ENCODE peak calls at places on chromosomes 5 and 9, in four cellular contexts. R is A673, U is astrocyte of the spinal cord, V is tibial artery. Z is an unnamed sample.

GRCh38 chr9:135210676-135211523 is 123.4 kb downstream of the OLFM1 start:
- DNase-seq in U (no peak), V (peak), R (no peak), Z (no peak)

GRCh38 chr9:124551472-124552339 is 44.5 kb upstream of the NR5A1 start:
- DNase-seq in V (no peak), U (peak), R (peak), Z (no peak)

GRCh38 chr5:16616536-16617271 is at the start of gene RETREG1:
- DNase-seq in R (peak), U (peak), V (peak), Z (no peak)

GRCh38 chr5:130268489-130268888 is 364.2 kb downstream of the CHSY3 start:
- DNase-seq in U (no peak), R (no peak), V (no peak), Z (no peak)

GRCh38 chr9:86500667-86501435 is 146.6 kb upstream of the TUT7 start:
- DNase-seq in V (no peak), U (peak), R (no peak), Z (no peak)

GRCh38 chr9:133641861-133642595 is 5.9 kb downstream of the DBH start:
- DNase-seq in V (no peak), R (no peak), U (no peak), Z (no peak)

GRCh38 chr9:76333319-76333880 is 60.8 kb downstream of the RFK start:
- DNase-seq in R (no peak), U (no peak), V (no peak), Z (no peak)

GRCh38 chr5:107672212-107673105 is 1.7 kb upstream of the EFNA5 start:
- DNase-seq in R (peak), U (peak), V (peak), Z (peak)

GRCh38 chr5:32261198-32261597 is 51.5 kb downstream of the MTMR12 start:
- DNase-seq in U (no peak), R (no peak), V (no peak), Z (no peak)

GRCh38 chr5:35924950-35925722 is 13.3 kb downstream of the CAPSL start:
- DNase-seq in V (no peak), R (peak), U (peak), Z (no peak)

GRCh38 chr9:292915-293314 is 78.2 kb downstream of the DOCK8 start:
- DNase-seq in R (no peak), U (no peak), V (no peak), Z (no peak)
- TF ChIP-seq CTCF in R (no peak), U (no peak), V (no peak), Z (no peak)

GRCh38 chr5:168314735-168315411 is 23.4 kb downstream of the WWC1 start:
- DNase-seq in U (peak), R (no peak), V (no peak), Z (no peak)
- TF ChIP-seq CTCF in U (no peak), R (no peak), V (no peak), Z (no peak)

DNA sequence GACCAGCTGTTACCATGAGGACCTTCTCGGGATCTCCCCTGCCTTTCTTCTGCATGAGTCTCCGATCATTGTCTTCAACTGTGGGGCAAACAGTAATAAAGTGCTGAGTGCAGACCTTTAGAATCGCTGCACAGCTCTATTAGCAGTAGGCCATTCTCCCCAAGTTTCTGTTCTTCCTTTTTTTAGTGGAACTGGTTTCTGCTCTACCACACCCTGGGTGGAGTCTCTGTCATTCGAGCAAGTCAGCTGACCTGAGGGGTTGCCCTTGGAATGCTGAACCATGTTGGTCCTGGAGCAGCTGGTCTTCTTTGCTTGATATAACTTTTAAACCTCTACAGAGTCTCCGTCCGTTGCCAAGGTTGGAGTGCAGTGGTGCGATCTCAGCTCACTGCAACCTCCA is 33.4 kb upstream of the GNPDA1 start:
- DNase-seq in U (no peak), R (no peak), V (peak), Z (no peak)
- TF ChIP-seq CTCF in U (no peak), R (no peak), V (no peak), Z (no peak)

DNA sequence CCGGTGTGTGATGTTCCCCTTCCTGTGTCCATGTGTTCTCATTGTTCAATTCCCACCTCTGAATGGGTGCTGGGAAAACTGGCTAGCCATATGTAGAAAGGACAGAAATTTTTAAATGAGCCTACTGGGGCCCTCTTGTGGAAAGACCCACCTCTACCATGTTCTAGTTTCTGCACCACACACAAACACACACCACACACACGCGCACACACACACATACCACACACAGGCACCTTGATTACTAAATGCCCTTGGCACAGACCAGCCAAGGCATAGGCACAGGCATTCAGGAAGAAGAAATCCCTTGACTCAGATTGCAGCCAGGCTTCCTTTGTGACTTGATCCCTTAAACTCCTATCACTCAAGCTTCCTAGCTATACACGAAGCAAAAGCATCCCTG is 60.5 kb downstream of the SIL1 start:
- DNase-seq in R (peak), V (no peak), U (peak), Z (no peak)
- TF ChIP-seq CTCF in R (peak), V (no peak), U (peak), Z (no peak)

GRCh38 chr9:109317979-109318671 is 2.7 kb downstream of the EPB41L4B start:
- DNase-seq in V (no peak), R (no peak), U (no peak), Z (no peak)

GRCh38 chr9:109317311-109317978 is 3.4 kb downstream of the EPB41L4B start:
- DNase-seq in R (no peak), U (no peak), V (no peak), Z (no peak)

GRCh38 chr9:109314011-109314531 is 6.8 kb downstream of the EPB41L4B start:
- DNase-seq in R (no peak), U (no peak), V (no peak), Z (no peak)

GRCh38 chr9:109315480-109315879 is 5.4 kb downstream of the EPB41L4B start:
- DNase-seq in V (no peak), U (no peak), R (no peak), Z (no peak)

DNA sequence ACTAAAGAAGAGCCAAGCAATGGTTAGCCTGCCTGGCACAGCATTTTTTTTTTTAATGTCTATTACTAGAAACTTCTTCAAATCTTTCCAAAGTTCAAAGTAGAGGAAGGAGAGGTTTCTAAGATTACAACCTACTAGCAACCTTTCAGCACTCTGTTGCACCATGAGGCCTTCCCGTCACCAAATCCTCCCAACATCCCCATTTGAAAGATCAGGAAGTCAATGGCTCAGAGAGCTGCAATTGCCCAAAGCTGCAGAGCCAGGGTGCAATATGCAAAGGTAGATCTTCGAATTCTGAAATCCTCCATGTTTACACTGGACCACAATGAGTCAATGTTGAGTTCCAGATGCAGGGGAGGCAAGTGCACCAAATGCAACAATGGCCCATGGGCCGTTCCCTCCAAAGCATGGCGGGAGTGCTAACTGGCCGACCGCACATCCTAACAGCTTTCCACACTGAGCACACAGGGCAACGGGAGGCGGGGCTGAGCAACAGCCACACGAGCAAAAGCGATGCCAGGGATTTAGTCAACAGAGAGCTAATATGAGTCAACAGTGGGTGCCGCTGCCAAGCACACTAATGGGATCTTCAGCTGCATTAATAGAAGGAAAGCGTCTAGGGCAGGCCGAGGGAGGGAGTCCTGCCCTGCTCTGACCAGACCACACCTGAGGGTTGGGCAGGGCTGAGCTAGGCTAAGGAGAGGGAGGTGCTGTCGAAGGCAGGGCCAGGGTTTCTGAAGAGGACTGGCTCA is 4.8 kb downstream of the EPB41L4B start:
- DNase-seq in V (peak), R (peak), U (peak), Z (no peak)
- TF ChIP-seq CTCF in V (no peak), R (no peak), U (no peak), Z (no peak)